ENCODE peak calls at places on chromosomes 2 and 18, in five cellular contexts. O, X, R, W and F are unnamed samples.

GRCh38 chr2:10344105-10345066 is 41.7 kb downstream of the HPCAL1 start:
- DNase-seq in O (no peak), X (no peak), R (no peak), W (no peak), F (no peak)

GRCh38 chr2:25115902-25116301 is 52.5 kb downstream of the POMC start:
- DNase-seq in O (no peak), X (no peak), R (peak; percentile 31), W (no peak), F (no peak)

GRCh38 chr18:76658627-76659026 is 163.6 kb upstream of the ZNF516 start:
- DNase-seq in O (no peak), X (no peak), R (no peak), W (no peak), F (no peak)

GRCh38 chr2:100568989-100569388 is 6.2 kb downstream of the PDCL3 start:
- DNase-seq in O (no peak), X (no peak), R (no peak), W (no peak), F (no peak)

GRCh38 chr2:182866461-182867369 is at the start of gene FRZB:
- DNase-seq in O (peak; percentile 76), X (no peak), R (no peak), W (no peak), F (no peak)

GRCh38 chr2:127085260-127085666 is 21.7 kb downstream of the BIN1 start:
- DNase-seq in O (no peak), X (no peak), R (no peak), W (no peak), F (no peak)

GRCh38 chr2:239002591-239002959 is 154.7 kb downstream of the TWIST2 start:
- DNase-seq in O (no peak), X (no peak), R (no peak), W (no peak), F (no peak)

GRCh38 chr2:8575810-8576423 is 105.9 kb upstream of the ID2 start:
- DNase-seq in O (no peak), X (no peak), R (no peak), W (no peak), F (no peak)

GRCh38 chr2:240881913-240882312 is 13.3 kb downstream of the AGXT start:
- DNase-seq in O (no peak), X (no peak), R (no peak), W (no peak), F (no peak)

GRCh38 chr2:187500585-187501359 is 52.7 kb upstream of the CALCRL start:
- DNase-seq in O (no peak), X (peak; percentile 53), R (no peak), W (peak; percentile 23), F (peak; percentile 82)